ENCODE peak calls at places on chromosomes 7 and 10, in five cellular contexts. S is CD8-positive, alpha-beta T cell; X is lung; J is PC-3; M is thoracic aorta. C is an unnamed sample. For H3K27me3, the result is how much of the 10 kb centered on the place peaks cover.

GRCh38 chr10:8035641-8036520 is 18.6 kb upstream of the GATA3 start:
- DNase-seq in J (no peak), M (no peak), X (no peak), S (peak), C (no peak)

GRCh38 chr7:111756687-111757178 is 194.4 kb upstream of the IMMP2L start:
- DNase-seq in M (no peak), X (peak), S (no peak), J (no peak), C (peak)

GRCh38 chr7:39926111-39926510 is 23.9 kb upstream of the CDK13 start:
- DNase-seq in X (no peak), S (no peak), J (no peak), M (no peak), C (no peak)

GRCh38 chr10:124308811-124309210 is 109.9 kb downstream of the OAT start:
- DNase-seq in X (no peak), M (no peak), J (no peak), S (peak), C (no peak)

GRCh38 chr7:148336411-148336810 is 254.2 kb upstream of the C7orf33 start:
- DNase-seq in J (peak), M (no peak), X (no peak), S (no peak), C (no peak)

GRCh38 chr7:3300221-3300650 is 816 bp upstream of the SDK1 start:
- DNase-seq in S (no peak), J (peak), X (no peak), M (no peak), C (no peak)

GRCh38 chr7:5452937-5453540 is 29.4 kb upstream of the TNRC18 start:
- DNase-seq in X (no peak), J (no peak), M (no peak), S (no peak), C (no peak)

GRCh38 chr7:155193716-155194115 is 104.0 kb upstream of the INSIG1 start:
- DNase-seq in X (no peak), M (no peak), S (no peak), J (no peak), C (no peak)

GRCh38 chr7:142854505-142855400 is at the start of gene EPHB6:
- DNase-seq in S (peak), J (peak), M (no peak), X (peak), C (no peak)

GRCh38 chr10:75431180-75432111 is at the start of gene LRMDA:
- DNase-seq in M (no peak), X (peak), S (no peak), J (peak), C (no peak)

GRCh38 chr10:66925896-66926719 is at the start of gene LRRTM3:
- DNase-seq in J (peak), S (no peak), M (no peak), X (peak), C (peak)

GRCh38 chr10:35339946-35340345 is 3.6 kb downstream of the CCNY start:
- DNase-seq in J (peak), M (no peak), S (no peak), X (no peak), C (no peak)

GRCh38 chr10:73263948-73264347 is 11.5 kb upstream of the MRPS16 start:
- DNase-seq in X (no peak), J (peak), S (no peak), M (no peak), C (no peak)

GRCh38 chr7:128919881-128920789 is 9.6 kb upstream of the KCP start:
- DNase-seq in X (no peak), S (no peak), M (no peak), J (no peak), C (no peak)

GRCh38 chr7:47591655-47592572 is 10.0 kb upstream of the TNS3 start:
- DNase-seq in J (peak), M (no peak), S (no peak), X (no peak), C (no peak)

GRCh38 chr7:8499128-8499527 is 65.7 kb downstream of the NXPH1 start:
- DNase-seq in S (no peak), J (no peak), X (no peak), M (no peak), C (no peak)

GRCh38 chr10:97922378-97922758 is 72.7 kb downstream of the GOLGA7B start:
- DNase-seq in M (no peak), J (no peak), X (no peak), S (no peak), C (no peak)

GRCh38 chr7:95470452-95470851 is 15.3 kb upstream of the ASB4 start:
- DNase-seq in M (no peak), J (peak), S (no peak), X (peak), C (no peak)

GRCh38 chr10:121741246-121741645 is 143.0 kb upstream of the FGFR2 start:
- DNase-seq in S (no peak), J (no peak), M (no peak), X (no peak), C (no peak)

DNA sequence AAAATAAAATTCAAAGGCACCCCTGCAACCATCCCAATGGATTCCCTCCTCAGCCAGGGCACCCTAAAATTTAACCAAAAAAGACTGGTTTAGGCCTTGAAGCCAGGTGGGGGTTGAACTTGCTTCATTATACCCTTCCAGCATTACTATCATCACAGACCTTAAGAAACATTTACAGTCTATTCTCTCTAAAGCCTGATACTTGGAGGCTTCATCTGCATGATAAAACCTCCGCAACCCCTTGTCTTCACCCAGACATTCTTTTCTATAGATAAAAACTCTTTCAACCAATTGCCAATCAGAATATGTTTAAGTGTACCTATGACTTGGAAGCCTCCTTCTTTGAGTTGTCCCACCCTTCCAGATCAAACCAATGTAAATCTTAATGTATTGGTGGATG is 17.9 kb downstream of the AVL9 start:
- DNase-seq in J (no peak), S (no peak), X (no peak), M (no peak), C (no peak)
- H3K27ac ChIP-seq in J (no peak), S (no peak), X (no peak), M (no peak), C (no peak)

DNA sequence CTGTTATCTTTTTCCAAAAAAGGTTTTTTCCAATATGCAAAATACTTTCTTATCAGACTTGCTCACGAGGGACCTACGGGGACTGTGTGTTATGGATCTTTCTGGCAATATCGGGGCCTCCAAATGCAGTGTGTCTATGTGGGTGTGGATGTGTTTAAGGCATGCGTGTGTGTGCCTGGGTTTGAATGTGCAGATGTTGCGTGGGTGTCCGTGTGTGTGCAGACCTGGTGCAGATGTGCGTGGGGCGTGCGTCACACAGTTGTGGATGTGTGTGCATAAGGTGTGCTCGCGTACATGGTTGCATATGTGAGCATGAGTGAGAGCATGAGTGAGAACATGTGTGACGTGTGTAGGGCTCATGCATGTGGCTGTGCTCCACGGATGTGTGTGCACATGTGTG is 19.7 kb downstream of the NKX6-2 start:
- DNase-seq in J (no peak), X (no peak), S (no peak), M (no peak), C (no peak)
- H3K27me3 ChIP-seq in J (under half), X (under half), S (under half), M (under half), C (under half)

DNA sequence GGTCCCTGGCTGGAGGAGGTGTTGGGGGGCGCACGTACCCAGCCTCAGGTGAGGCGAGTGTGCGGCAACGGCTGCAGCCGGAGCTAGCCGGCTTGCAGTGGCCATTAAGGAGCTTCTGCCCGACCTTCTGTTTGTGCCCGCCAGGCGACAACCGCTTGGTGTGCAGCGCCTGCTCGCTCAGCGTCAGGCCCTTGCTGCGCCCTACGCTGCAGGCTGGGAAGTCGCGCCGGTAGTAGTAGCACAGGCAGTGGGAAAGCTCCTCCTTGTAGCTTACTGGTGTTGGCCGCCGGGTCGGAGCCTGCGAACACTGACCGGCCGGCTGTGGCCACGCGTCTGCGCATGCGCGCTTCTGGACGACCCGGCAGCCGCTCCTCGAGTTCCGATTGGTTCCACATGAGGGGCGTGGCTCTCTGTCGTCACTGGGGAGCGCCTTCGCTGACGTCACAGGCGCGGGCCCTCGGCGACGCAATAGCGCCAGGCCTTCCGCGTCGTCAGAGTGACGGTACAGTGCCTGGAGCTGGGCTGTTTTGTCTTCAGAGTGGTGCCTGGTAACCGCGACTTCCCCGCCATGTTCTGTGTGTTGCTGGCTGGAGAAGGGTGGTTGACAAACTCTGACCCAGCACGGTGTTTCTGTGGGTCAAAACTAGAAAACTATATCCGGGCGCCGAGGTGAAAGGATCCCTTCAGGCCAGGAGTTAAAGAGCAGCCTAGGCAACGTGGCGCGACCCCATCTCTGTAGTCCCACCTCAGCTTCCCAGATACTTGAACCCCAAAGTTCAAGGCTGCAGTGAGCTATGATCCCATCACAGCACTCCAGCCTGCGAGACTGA is 76.3 kb upstream of the TMEM248 start:
- DNase-seq in S (peak), J (peak), M (peak), X (peak), C (peak)
- TF ChIP-seq CTCF in S (peak), J (no peak), M (peak), X (no peak), C (peak)

GRCh38 chr7:44264221-44264956 is 61.0 kb downstream of the CAMK2B start:
- DNase-seq in J (peak), M (no peak), S (no peak), X (no peak), C (no peak)

GRCh38 chr7:44261239-44261638 is 60.5 kb downstream of the YKT6 start:
- DNase-seq in M (no peak), S (no peak), X (no peak), J (no peak), C (no peak)

GRCh38 chr7:44263342-44264082 is 61.9 kb downstream of the CAMK2B start:
- DNase-seq in S (no peak), J (no peak), M (no peak), X (no peak), C (no peak)

GRCh38 chr7:44259547-44260457 is 59.0 kb downstream of the YKT6 start:
- DNase-seq in M (peak), S (no peak), X (peak), J (peak), C (peak)

DNA sequence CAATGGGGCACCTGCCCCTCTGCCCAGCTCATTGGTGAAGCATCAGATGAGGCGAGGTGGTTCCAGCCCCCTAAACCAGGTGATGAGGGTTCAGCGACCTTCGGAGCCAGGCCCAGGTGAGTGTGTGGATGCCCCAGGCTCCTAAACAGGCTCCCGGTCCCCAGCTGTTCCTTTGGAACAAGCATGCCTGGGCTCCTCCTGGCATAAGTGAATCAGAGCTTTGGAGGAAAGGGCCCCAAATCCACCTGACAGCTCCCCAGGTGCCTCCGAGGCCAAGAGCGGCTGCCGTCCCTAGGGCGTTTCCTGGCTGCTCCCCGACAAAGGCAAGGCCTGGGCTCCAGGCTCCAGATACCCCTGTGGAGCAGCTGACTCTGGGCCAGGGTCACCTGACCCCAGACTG is 61.3 kb downstream of the YKT6 start:
- DNase-seq in M (no peak), X (no peak), J (no peak), S (no peak), C (no peak)
- H3K27ac ChIP-seq in M (no peak), X (no peak), J (no peak), S (no peak), C (no peak)

C was measured in dorsolateral prefrontal cortex.